ENCODE peak calls at places on chromosome 12, in seven cellular contexts. B, D, K, Q, S, V and U are unnamed samples.
A peak's percentile ranks its signal among the peaks of the same experiment; 100 is the strongest.

GRCh38 chr12:66398931-66399625 is 96.8 kb downstream of the HELB start:
- DNase-seq in B (no peak), D (no peak), K (no peak), Q (no peak), S (no peak), V (no peak), U (no peak)

GRCh38 chr12:71576546-71576945 is 87.1 kb downstream of the ZFC3H1 start:
- DNase-seq in B (no peak), D (no peak), K (no peak), Q (no peak), S (no peak), V (no peak), U (no peak)

GRCh38 chr12:76337583-76337982 is 10.6 kb downstream of the BBS10 start:
- DNase-seq in B (no peak), D (no peak), K (peak; percentile 85), Q (no peak), S (no peak), V (no peak), U (no peak)

GRCh38 chr12:176321-177181 is 37.4 kb downstream of the SLC6A12 start:
- DNase-seq in B (no peak), D (no peak), K (peak; percentile 43), Q (no peak), S (peak; percentile 56), V (no peak), U (no peak)

GRCh38 chr12:96239711-96240234 is 45.6 kb downstream of the ELK3 start:
- DNase-seq in B (no peak), D (peak; percentile 63), K (peak; percentile 70), Q (no peak), S (no peak), V (no peak), U (no peak)

GRCh38 chr12:124273630-124274029 is 21.3 kb upstream of the RFLNA start:
- DNase-seq in B (no peak), D (peak; percentile 94), K (peak; percentile 45), Q (no peak), S (no peak), V (no peak), U (no peak)

GRCh38 chr12:77049767-77050353 is 15.5 kb downstream of the E2F7 start:
- DNase-seq in B (peak; percentile 44), D (no peak), K (peak; percentile 74), Q (no peak), S (no peak), V (peak; percentile 31), U (no peak)

GRCh38 chr12:129184066-129184695 is 330.9 kb downstream of the GLT1D1 start:
- DNase-seq in B (no peak), D (no peak), K (no peak), Q (no peak), S (no peak), V (no peak), U (no peak)

GRCh38 chr12:122123051-122123760 is 44.6 kb downstream of the MLXIP start:
- DNase-seq in B (peak; percentile 72), D (peak; percentile 96), K (peak; percentile 75), Q (peak; percentile 72), S (peak; percentile 73), V (peak; percentile 84), U (peak; percentile 33)

GRCh38 chr12:92506460-92506859 is 196.3 kb upstream of the PLEKHG7 start:
- DNase-seq in B (no peak), D (no peak), K (no peak), Q (no peak), S (no peak), V (no peak), U (no peak)

GRCh38 chr12:107225626-107226025 is 132.3 kb upstream of the CRY1 start:
- DNase-seq in B (no peak), D (peak; percentile 82), K (peak; percentile 6), Q (no peak), S (no peak), V (no peak), U (no peak)

GRCh38 chr12:120439646-120440247 is 1.8 kb downstream of the COX6A1 start:
- DNase-seq in B (peak; percentile 73), D (peak; percentile 95), K (peak; percentile 62), Q (peak; percentile 46), S (peak; percentile 45), V (peak; percentile 59), U (peak; percentile 65)

GRCh38 chr12:112607427-112607826 is 184.1 kb upstream of the RPH3A start:
- DNase-seq in B (no peak), D (no peak), K (no peak), Q (no peak), S (no peak), V (no peak), U (no peak)

GRCh38 chr12:29415111-29415510 is 34.1 kb upstream of the ERGIC2 start:
- DNase-seq in B (no peak), D (no peak), K (no peak), Q (no peak), S (no peak), V (no peak), U (no peak)

GRCh38 chr12:49917126-49917787 is 13.6 kb upstream of the FAIM2 start:
- DNase-seq in B (no peak), D (peak; percentile 31), K (no peak), Q (no peak), S (no peak), V (no peak), U (no peak)

GRCh38 chr12:267581-268482 is 5.2 kb upstream of the SLC6A13 start:
- DNase-seq in B (no peak), D (no peak), K (no peak), Q (no peak), S (no peak), V (no peak), U (no peak)

GRCh38 chr12:65566776-65567175 is 257.5 kb upstream of the HMGA2 start:
- DNase-seq in B (no peak), D (no peak), K (peak; percentile 9), Q (no peak), S (no peak), V (no peak), U (no peak)

GRCh38 chr12:15700595-15700994 is 88.6 kb downstream of the EPS8 start:
- DNase-seq in B (no peak), D (no peak), K (peak; percentile 92), Q (no peak), S (no peak), V (no peak), U (no peak)

GRCh38 chr12:6871052-6871957 is 1.8 kb downstream of the SPSB2 start:
- DNase-seq in B (peak; percentile 26), D (peak; percentile 71), K (peak; percentile 21), Q (no peak), S (peak; percentile 45), V (no peak), U (peak; percentile 33)

GRCh38 chr12:51923506-51924365 is 16.4 kb downstream of the ACVRL1 start:
- DNase-seq in B (peak; percentile 45), D (peak; percentile 93), K (peak; percentile 52), Q (peak; percentile 53), S (peak; percentile 61), V (no peak), U (peak; percentile 48)

GRCh38 chr12:112236386-112236785 is 111.0 kb downstream of the TRAFD1 start:
- DNase-seq in B (no peak), D (peak; percentile 1), K (no peak), Q (no peak), S (no peak), V (no peak), U (no peak)

GRCh38 chr12:6612247-6612646 is 5.1 kb upstream of the CHD4 start:
- DNase-seq in B (peak; percentile 36), D (no peak), K (no peak), Q (no peak), S (no peak), V (no peak), U (no peak)

GRCh38 chr12:63206908-63207307 is 55.9 kb upstream of the AVPR1A start:
- DNase-seq in B (no peak), D (no peak), K (peak; percentile 2), Q (peak; percentile 18), S (no peak), V (no peak), U (no peak)

GRCh38 chr12:62260733-62261683 is 804 bp downstream of the USP15 start:
- DNase-seq in B (peak; percentile 75), D (no peak), K (peak; percentile 50), Q (peak; percentile 25), S (peak; percentile 32), V (peak; percentile 14), U (peak; percentile 32)

GRCh38 chr12:119061208-119061796 is 80.0 kb downstream of the SRRM4 start:
- DNase-seq in B (peak; percentile 4), D (peak; percentile 96), K (peak; percentile 48), Q (no peak), S (peak; percentile 62), V (peak; percentile 80), U (no peak)

GRCh38 chr12:113424915-113425823 is 3.0 kb downstream of the SDSL start:
- DNase-seq in B (peak; percentile 43), D (peak; percentile 96), K (peak; percentile 75), Q (peak; percentile 41), S (peak; percentile 61), V (peak; percentile 52), U (peak; percentile 31)

GRCh38 chr12:58814036-58814435 is 106.3 kb downstream of the LRIG3 start:
- DNase-seq in B (no peak), D (no peak), K (no peak), Q (no peak), S (no peak), V (no peak), U (no peak)
- H3K9me3 ChIP-seq in B (no peaks in the 10 kb centered on the region), D (no peaks in the 10 kb centered on the region), K (no peaks in the 10 kb centered on the region), Q (no peaks in the 10 kb centered on the region), S (no peaks in the 10 kb centered on the region), V (no peaks in the 10 kb centered on the region), U (no peaks in the 10 kb centered on the region)

GRCh38 chr12:3594966-3595365 is 104.0 kb downstream of the PRMT8 start:
- DNase-seq in B (no peak), D (no peak), K (no peak), Q (no peak), S (no peak), V (no peak), U (no peak)

GRCh38 chr12:3589745-3590144 is 98.7 kb downstream of the PRMT8 start:
- DNase-seq in B (no peak), D (no peak), K (no peak), Q (no peak), S (no peak), V (no peak), U (no peak)

GRCh38 chr12:3595721-3596120 is 104.7 kb downstream of the PRMT8 start:
- DNase-seq in B (no peak), D (no peak), K (no peak), Q (no peak), S (no peak), V (no peak), U (no peak)

GRCh38 chr12:3593906-3594305 is 102.9 kb downstream of the PRMT8 start:
- DNase-seq in B (no peak), D (no peak), K (no peak), Q (no peak), S (no peak), V (no peak), U (no peak)

GRCh38 chr12:3592856-3593625 is 102.0 kb downstream of the PRMT8 start:
- DNase-seq in B (no peak), D (no peak), K (no peak), Q (no peak), S (no peak), V (no peak), U (no peak)
- H3K9me3 ChIP-seq in B (no peaks in the 10 kb centered on the region), D (no peaks in the 10 kb centered on the region), K (no peaks in the 10 kb centered on the region), Q (no peaks in the 10 kb centered on the region), S (no peaks in the 10 kb centered on the region), V (no peaks in the 10 kb centered on the region), U (no peaks in the 10 kb centered on the region)

GRCh38 chr12:1907652-1908611 is 10.5 kb downstream of the CACNA2D4 start:
- DNase-seq in B (no peak), D (peak; percentile 82), K (no peak), Q (peak; percentile 11), S (peak; percentile 26), V (no peak), U (no peak)
- H3K9me3 ChIP-seq in B (no peaks in the 10 kb centered on the region), D (peaks cover 18% of the 10 kb centered on the region), K (no peaks in the 10 kb centered on the region), Q (peaks cover 9% of the 10 kb centered on the region), S (peaks cover 38% of the 10 kb centered on the region), V (no peaks in the 10 kb centered on the region), U (peaks cover 8% of the 10 kb centered on the region)

GRCh38 chr12:39012870-39013269 is 107.5 kb upstream of the CPNE8 start:
- DNase-seq in B (no peak), D (no peak), K (no peak), Q (no peak), S (no peak), V (no peak), U (no peak)
- H3K9me3 ChIP-seq in B (no peaks in the 10 kb centered on the region), D (no peaks in the 10 kb centered on the region), K (no peaks in the 10 kb centered on the region), Q (no peaks in the 10 kb centered on the region), S (no peaks in the 10 kb centered on the region), V (no peaks in the 10 kb centered on the region), U (no peaks in the 10 kb centered on the region)